ENCODE peak calls at places on chromosome 12, in ten cellular contexts. One of them, this sample, is unnamed.

GRCh38 chr12:121949643-121950397 is 31.4 kb downstream of the CFAP251 start:
- DNase-seq in AG04449: peak
- DNase-seq in Caco-2: no peak
- DNase-seq in stomach: no peak
- DNase-seq in lower leg skin: no peak
- DNase-seq in dorsolateral prefrontal cortex: no peak
- DNase-seq in endothelial cell of umbilical vein: no peak
- DNase-seq in epithelial cell of esophagus: peak
- DNase-seq in GM06990: no peak
- DNase-seq in pancreas: no peak
- DNase-seq in this sample: no peak

GRCh38 chr12:54376596-54377468 is 7.7 kb downstream of the ZNF385A start:
- DNase-seq in AG04449: no peak
- DNase-seq in Caco-2: no peak
- DNase-seq in epithelial cell of esophagus: no peak
- DNase-seq in stomach: no peak
- DNase-seq in GM06990: no peak
- DNase-seq in endothelial cell of umbilical vein: no peak
- DNase-seq in dorsolateral prefrontal cortex: no peak
- DNase-seq in pancreas: no peak
- DNase-seq in lower leg skin: peak
- DNase-seq in this sample: no peak

GRCh38 chr12:108609535-108610335 is 11.9 kb upstream of the TMEM119 start:
- DNase-seq in lower leg skin: peak
- DNase-seq in pancreas: peak
- DNase-seq in epithelial cell of esophagus: no peak
- DNase-seq in AG04449: peak
- DNase-seq in dorsolateral prefrontal cortex: no peak
- DNase-seq in endothelial cell of umbilical vein: no peak
- DNase-seq in Caco-2: no peak
- DNase-seq in GM06990: no peak
- DNase-seq in stomach: peak
- DNase-seq in this sample: no peak

GRCh38 chr12:130249376-130249775 is 87.1 kb downstream of the FZD10 start:
- DNase-seq in AG04449: no peak
- DNase-seq in stomach: no peak
- DNase-seq in endothelial cell of umbilical vein: no peak
- DNase-seq in GM06990: no peak
- DNase-seq in pancreas: no peak
- DNase-seq in dorsolateral prefrontal cortex: no peak
- DNase-seq in Caco-2: no peak
- DNase-seq in lower leg skin: no peak
- DNase-seq in epithelial cell of esophagus: no peak
- DNase-seq in this sample: no peak

GRCh38 chr12:19234171-19234704 is 104.7 kb downstream of the PLEKHA5 start:
- DNase-seq in epithelial cell of esophagus: peak
- DNase-seq in stomach: no peak
- DNase-seq in endothelial cell of umbilical vein: no peak
- DNase-seq in lower leg skin: no peak
- DNase-seq in AG04449: no peak
- DNase-seq in pancreas: no peak
- DNase-seq in GM06990: no peak
- DNase-seq in dorsolateral prefrontal cortex: no peak
- DNase-seq in Caco-2: no peak
- DNase-seq in this sample: no peak

GRCh38 chr12:109768901-109769670 is 55.5 kb downstream of the FAM222A start:
- DNase-seq in Caco-2: no peak
- DNase-seq in dorsolateral prefrontal cortex: no peak
- DNase-seq in epithelial cell of esophagus: no peak
- DNase-seq in AG04449: no peak
- DNase-seq in lower leg skin: no peak
- DNase-seq in pancreas: no peak
- DNase-seq in GM06990: no peak
- DNase-seq in endothelial cell of umbilical vein: no peak
- DNase-seq in stomach: peak
- DNase-seq in this sample: no peak

GRCh38 chr12:15979096-15980091 is 68.3 kb downstream of the DERA start:
- DNase-seq in Caco-2: peak
- DNase-seq in stomach: no peak
- DNase-seq in GM06990: no peak
- DNase-seq in AG04449: peak
- DNase-seq in epithelial cell of esophagus: peak
- DNase-seq in dorsolateral prefrontal cortex: no peak
- DNase-seq in lower leg skin: no peak
- DNase-seq in endothelial cell of umbilical vein: peak
- DNase-seq in pancreas: no peak
- DNase-seq in this sample: no peak

GRCh38 chr12:74051848-74052247 is 485.8 kb upstream of the ATXN7L3B start:
- DNase-seq in epithelial cell of esophagus: no peak
- DNase-seq in lower leg skin: no peak
- DNase-seq in Caco-2: no peak
- DNase-seq in AG04449: no peak
- DNase-seq in endothelial cell of umbilical vein: no peak
- DNase-seq in stomach: no peak
- DNase-seq in dorsolateral prefrontal cortex: no peak
- DNase-seq in GM06990: no peak
- DNase-seq in pancreas: no peak
- DNase-seq in this sample: no peak

GRCh38 chr12:21945002-21945401 is 3.8 kb upstream of the ABCC9 start:
- DNase-seq in AG04449: no peak
- DNase-seq in endothelial cell of umbilical vein: no peak
- DNase-seq in dorsolateral prefrontal cortex: no peak
- DNase-seq in epithelial cell of esophagus: no peak
- DNase-seq in Caco-2: no peak
- DNase-seq in GM06990: no peak
- DNase-seq in lower leg skin: no peak
- DNase-seq in pancreas: no peak
- DNase-seq in stomach: no peak
- DNase-seq in this sample: no peak

GRCh38 chr12:78799679-78800078 is 64.9 kb upstream of the SYT1 start:
- DNase-seq in GM06990: no peak
- DNase-seq in stomach: no peak
- DNase-seq in lower leg skin: no peak
- DNase-seq in Caco-2: no peak
- DNase-seq in AG04449: no peak
- DNase-seq in epithelial cell of esophagus: no peak
- DNase-seq in dorsolateral prefrontal cortex: peak
- DNase-seq in endothelial cell of umbilical vein: no peak
- DNase-seq in pancreas: no peak
- DNase-seq in this sample: peak

GRCh38 chr12:62866451-62867082 is 68.4 kb downstream of the PPM1H start:
- DNase-seq in dorsolateral prefrontal cortex: no peak
- DNase-seq in GM06990: no peak
- DNase-seq in Caco-2: peak
- DNase-seq in AG04449: peak
- DNase-seq in endothelial cell of umbilical vein: peak
- DNase-seq in epithelial cell of esophagus: peak
- DNase-seq in pancreas: no peak
- DNase-seq in lower leg skin: no peak
- DNase-seq in stomach: no peak
- DNase-seq in this sample: no peak

DNA sequence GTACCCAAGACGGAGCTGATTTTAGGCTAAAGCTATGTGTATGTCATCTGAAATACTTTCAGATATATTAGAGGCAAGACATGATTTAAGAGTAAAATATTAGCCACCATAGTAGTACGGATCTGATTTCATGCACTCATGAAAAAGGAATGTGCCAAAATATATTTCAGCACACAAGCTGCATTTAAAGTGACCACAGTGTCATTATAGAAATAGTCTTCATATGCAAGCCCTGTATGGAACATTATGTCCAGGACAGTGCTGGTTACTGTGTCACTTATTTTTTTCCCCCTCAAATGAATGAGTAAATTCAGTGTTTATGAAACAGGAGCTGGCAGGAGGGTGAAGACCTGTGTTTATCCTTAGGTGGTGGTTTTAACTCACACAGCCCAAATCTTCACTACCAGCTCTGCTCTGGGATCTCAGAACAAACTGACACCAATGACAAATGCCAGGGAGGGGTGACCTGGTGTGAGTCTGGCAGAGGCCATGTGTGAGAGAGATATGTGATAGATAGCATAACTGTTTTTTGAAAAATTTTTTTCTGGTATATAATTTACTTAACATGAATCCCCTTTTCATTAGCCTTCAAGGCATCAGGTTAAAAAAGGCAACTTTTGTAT is 51.7 kb downstream of the SLC38A4 start:
- DNase-seq in stomach: no peak
- DNase-seq in epithelial cell of esophagus: no peak
- DNase-seq in lower leg skin: no peak
- DNase-seq in dorsolateral prefrontal cortex: no peak
- DNase-seq in AG04449: no peak
- DNase-seq in pancreas: no peak
- DNase-seq in endothelial cell of umbilical vein: no peak
- DNase-seq in GM06990: no peak
- DNase-seq in Caco-2: no peak
- DNase-seq in this sample: no peak
- H3K4me3 ChIP-seq in stomach: no peak
- H3K4me3 ChIP-seq in epithelial cell of esophagus: no peak
- H3K4me3 ChIP-seq in lower leg skin: no peak
- H3K4me3 ChIP-seq in dorsolateral prefrontal cortex: no peak
- H3K4me3 ChIP-seq in AG04449: no peak
- H3K4me3 ChIP-seq in pancreas: no peak
- H3K4me3 ChIP-seq in endothelial cell of umbilical vein: no peak
- H3K4me3 ChIP-seq in GM06990: no peak
- H3K4me3 ChIP-seq in Caco-2: no peak
- H3K4me3 ChIP-seq in this sample: no peak

GRCh38 chr12:28606967-28607557 is 416.8 kb downstream of the CCDC91 start:
- DNase-seq in pancreas: no peak
- DNase-seq in lower leg skin: no peak
- DNase-seq in GM06990: no peak
- DNase-seq in Caco-2: no peak
- DNase-seq in stomach: no peak
- DNase-seq in epithelial cell of esophagus: no peak
- DNase-seq in endothelial cell of umbilical vein: no peak
- DNase-seq in dorsolateral prefrontal cortex: no peak
- DNase-seq in AG04449: no peak
- DNase-seq in this sample: no peak

GRCh38 chr12:28610401-28611114 is 420.3 kb downstream of the CCDC91 start:
- DNase-seq in Caco-2: no peak
- DNase-seq in stomach: no peak
- DNase-seq in endothelial cell of umbilical vein: no peak
- DNase-seq in dorsolateral prefrontal cortex: no peak
- DNase-seq in pancreas: no peak
- DNase-seq in lower leg skin: no peak
- DNase-seq in AG04449: no peak
- DNase-seq in GM06990: no peak
- DNase-seq in epithelial cell of esophagus: no peak
- DNase-seq in this sample: no peak

GRCh38 chr12:28611501-28611900 is 421.2 kb downstream of the CCDC91 start:
- DNase-seq in pancreas: no peak
- DNase-seq in epithelial cell of esophagus: peak
- DNase-seq in endothelial cell of umbilical vein: no peak
- DNase-seq in dorsolateral prefrontal cortex: no peak
- DNase-seq in stomach: no peak
- DNase-seq in GM06990: no peak
- DNase-seq in Caco-2: no peak
- DNase-seq in lower leg skin: no peak
- DNase-seq in AG04449: no peak
- DNase-seq in this sample: no peak

DNA sequence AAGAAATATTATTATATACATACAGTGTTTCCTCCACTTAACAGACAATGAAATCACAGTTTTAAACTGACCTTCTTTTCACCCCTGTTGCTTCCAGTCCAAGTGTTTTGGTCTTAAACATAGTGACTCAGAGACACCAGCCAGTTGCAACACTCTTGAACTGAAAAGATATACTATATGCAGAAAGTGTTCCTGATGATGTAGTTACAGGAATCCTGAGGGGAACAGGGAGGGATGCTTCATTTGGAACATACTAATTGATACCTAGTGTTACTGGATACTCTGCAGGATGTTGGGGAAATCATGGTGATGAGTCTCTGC is 420.8 kb downstream of the CCDC91 start:
- DNase-seq in dorsolateral prefrontal cortex: no peak
- DNase-seq in epithelial cell of esophagus: peak
- DNase-seq in AG04449: peak
- DNase-seq in lower leg skin: peak
- DNase-seq in pancreas: no peak
- DNase-seq in Caco-2: no peak
- DNase-seq in GM06990: no peak
- DNase-seq in stomach: no peak
- DNase-seq in endothelial cell of umbilical vein: peak
- DNase-seq in this sample: no peak
- TF ChIP-seq CTCF in dorsolateral prefrontal cortex: no peak
- TF ChIP-seq CTCF in epithelial cell of esophagus: no peak
- TF ChIP-seq CTCF in AG04449: no peak
- TF ChIP-seq CTCF in lower leg skin: no peak
- TF ChIP-seq CTCF in pancreas: no peak
- TF ChIP-seq CTCF in Caco-2: no peak
- TF ChIP-seq CTCF in GM06990: no peak
- TF ChIP-seq CTCF in stomach: no peak
- TF ChIP-seq CTCF in endothelial cell of umbilical vein: no peak
- TF ChIP-seq CTCF in this sample: no peak

GRCh38 chr12:89906824-89907223 is 198.2 kb upstream of the ATP2B1 start:
- DNase-seq in lower leg skin: no peak
- DNase-seq in endothelial cell of umbilical vein: no peak
- DNase-seq in epithelial cell of esophagus: no peak
- DNase-seq in dorsolateral prefrontal cortex: no peak
- DNase-seq in stomach: no peak
- DNase-seq in Caco-2: no peak
- DNase-seq in AG04449: no peak
- DNase-seq in pancreas: no peak
- DNase-seq in GM06990: no peak
- DNase-seq in this sample: no peak

GRCh38 chr12:89906178-89906577 is 197.5 kb upstream of the ATP2B1 start:
- DNase-seq in dorsolateral prefrontal cortex: no peak
- DNase-seq in epithelial cell of esophagus: no peak
- DNase-seq in lower leg skin: no peak
- DNase-seq in GM06990: no peak
- DNase-seq in stomach: no peak
- DNase-seq in pancreas: no peak
- DNase-seq in Caco-2: no peak
- DNase-seq in AG04449: no peak
- DNase-seq in endothelial cell of umbilical vein: no peak
- DNase-seq in this sample: no peak

GRCh38 chr12:89907659-89908058 is 199.0 kb upstream of the ATP2B1 start:
- DNase-seq in pancreas: no peak
- DNase-seq in lower leg skin: no peak
- DNase-seq in Caco-2: no peak
- DNase-seq in endothelial cell of umbilical vein: no peak
- DNase-seq in GM06990: no peak
- DNase-seq in dorsolateral prefrontal cortex: no peak
- DNase-seq in stomach: no peak
- DNase-seq in epithelial cell of esophagus: no peak
- DNase-seq in AG04449: no peak
- DNase-seq in this sample: no peak

GRCh38 chr12:89909753-89910152 is 201.1 kb upstream of the ATP2B1 start:
- DNase-seq in GM06990: no peak
- DNase-seq in Caco-2: no peak
- DNase-seq in lower leg skin: no peak
- DNase-seq in epithelial cell of esophagus: no peak
- DNase-seq in endothelial cell of umbilical vein: no peak
- DNase-seq in dorsolateral prefrontal cortex: no peak
- DNase-seq in AG04449: no peak
- DNase-seq in pancreas: no peak
- DNase-seq in stomach: no peak
- DNase-seq in this sample: no peak
- H3K4me3 ChIP-seq in GM06990: no peak
- H3K4me3 ChIP-seq in Caco-2: no peak
- H3K4me3 ChIP-seq in lower leg skin: no peak
- H3K4me3 ChIP-seq in epithelial cell of esophagus: no peak
- H3K4me3 ChIP-seq in endothelial cell of umbilical vein: no peak
- H3K4me3 ChIP-seq in dorsolateral prefrontal cortex: no peak
- H3K4me3 ChIP-seq in AG04449: no peak
- H3K4me3 ChIP-seq in pancreas: no peak
- H3K4me3 ChIP-seq in stomach: no peak
- H3K4me3 ChIP-seq in this sample: no peak

GRCh38 chr12:113049976-113050742 is 6.4 kb upstream of the DTX1 start:
- DNase-seq in dorsolateral prefrontal cortex: no peak
- DNase-seq in epithelial cell of esophagus: peak
- DNase-seq in pancreas: no peak
- DNase-seq in stomach: no peak
- DNase-seq in lower leg skin: no peak
- DNase-seq in GM06990: no peak
- DNase-seq in endothelial cell of umbilical vein: no peak
- DNase-seq in Caco-2: peak
- DNase-seq in AG04449: no peak
- DNase-seq in this sample: no peak
- TF ChIP-seq CTCF in dorsolateral prefrontal cortex: no peak
- TF ChIP-seq CTCF in epithelial cell of esophagus: peak
- TF ChIP-seq CTCF in pancreas: no peak
- TF ChIP-seq CTCF in stomach: peak
- TF ChIP-seq CTCF in lower leg skin: no peak
- TF ChIP-seq CTCF in GM06990: peak
- TF ChIP-seq CTCF in endothelial cell of umbilical vein: peak
- TF ChIP-seq CTCF in Caco-2: no peak
- TF ChIP-seq CTCF in AG04449: no peak
- TF ChIP-seq CTCF in this sample: peak